ENCODE peak calls at places on chromosomes 5 and 9, in seven cellular contexts. J is breast epithelium, I is fibroblast of mammary gland, S is right atrium auricular region, C is transverse colon, N is body of pancreas, L is endothelial cell of umbilical vein. M is an unnamed sample.
A peak's percentile ranks its signal among the peaks of the same experiment; 100 is the strongest.

GRCh38 chr5:59107692-59108091 is 524.8 kb downstream of the RAB3C start:
- DNase-seq in J (no peak), C (no peak), L (no peak), N (no peak), I (peak; percentile 60), S (no peak), M (no peak)

GRCh38 chr9:120032639-120033038 is 547.3 kb downstream of the CDK5RAP2 start:
- DNase-seq in I (peak; percentile 8), S (no peak), J (no peak), L (no peak), N (no peak), C (no peak), M (no peak)

GRCh38 chr5:36777105-36777757 is 99.3 kb upstream of the NIPBL start:
- DNase-seq in L (peak; percentile 50), S (no peak), N (peak; percentile 37), C (peak; percentile 19), I (peak; percentile 35), J (no peak), M (peak; percentile 25)

GRCh38 chr9:127904518-127904887 is 5.1 kb upstream of the ST6GALNAC6 start:
- DNase-seq in L (peak; percentile 52), N (peak; percentile 49), I (no peak), C (no peak), S (no peak), J (no peak), M (peak; percentile 64)

GRCh38 chr9:94212091-94212490 is 47.0 kb upstream of the ZNF169 start:
- DNase-seq in J (no peak), I (no peak), L (no peak), C (no peak), N (no peak), S (no peak), M (no peak)

GRCh38 chr5:14669975-14670374 is 5.5 kb downstream of the OTULIN start:
- DNase-seq in S (no peak), L (no peak), N (no peak), I (peak; percentile 48), C (no peak), J (no peak), M (no peak)

GRCh38 chr9:135103001-135103446 is 15.6 kb downstream of the OLFM1 start:
- DNase-seq in I (no peak), L (no peak), N (no peak), C (no peak), S (no peak), J (no peak), M (no peak)

GRCh38 chr5:68267044-68267443 is 51.5 kb downstream of the PIK3R1 start:
- DNase-seq in S (no peak), N (no peak), J (no peak), I (no peak), L (no peak), C (no peak), M (no peak)

GRCh38 chr5:72474117-72474915 is 32.9 kb downstream of the ZNF366 start:
- DNase-seq in I (no peak), J (no peak), L (peak; percentile 13), N (no peak), S (no peak), C (no peak), M (no peak)

GRCh38 chr9:129887210-129888084 is 52.2 kb downstream of the USP20 start:
- DNase-seq in C (peak; percentile 45), I (peak; percentile 54), J (no peak), L (peak; percentile 23), S (no peak), N (no peak), M (no peak)

GRCh38 chr5:170849374-170849773 is 12.4 kb upstream of the RANBP17 start:
- DNase-seq in S (no peak), N (no peak), C (no peak), J (no peak), L (no peak), I (no peak), M (no peak)

GRCh38 chr5:126000533-126000932 is 422.7 kb upstream of the GRAMD2B start:
- DNase-seq in I (peak; percentile 38), J (no peak), S (no peak), C (no peak), L (no peak), N (no peak), M (no peak)

GRCh38 chr5:133944263-133945230 is 23.9 kb downstream of the C5orf15 start:
- DNase-seq in I (peak; percentile 57), L (peak; percentile 53), N (peak; percentile 72), J (no peak), C (peak; percentile 41), S (no peak), M (peak; percentile 35)

GRCh38 chr5:130871346-130872086 is 293.5 kb downstream of the HINT1 start:
- DNase-seq in I (peak; percentile 73), L (peak; percentile 36), N (peak; percentile 28), J (no peak), S (no peak), C (peak; percentile 21), M (peak; percentile 49)

GRCh38 chr9:113349434-113350337 is at the start of gene BSPRY:
- DNase-seq in I (no peak), C (peak; percentile 68), J (no peak), S (no peak), N (peak; percentile 67), L (no peak), M (peak; percentile 63)

GRCh38 chr5:1519631-1520141 is 4.1 kb downstream of the LPCAT1 start:
- DNase-seq in S (peak; percentile 38), I (no peak), J (peak; percentile 22), C (peak; percentile 4), L (no peak), N (peak; percentile 9), M (peak; percentile 12)

GRCh38 chr9:128201441-128202369 is 1.5 kb upstream of the DNM1 start:
- DNase-seq in J (no peak), S (no peak), C (no peak), N (no peak), I (peak; percentile 77), L (no peak), M (no peak)

GRCh38 chr5:78213799-78214198 is 80.7 kb downstream of the AP3B1 start:
- DNase-seq in J (no peak), I (no peak), S (no peak), N (no peak), L (no peak), C (no peak), M (no peak)

GRCh38 chr5:37615184-37615583 is 224.7 kb downstream of the GDNF start:
- DNase-seq in J (no peak), C (no peak), S (no peak), N (no peak), I (peak; percentile 96), L (peak; percentile 48), M (no peak)

GRCh38 chr5:142013734-142014495 is 1.1 kb upstream of the GNPDA1 start:
- DNase-seq in I (peak; percentile 93), C (peak; percentile 45), S (peak; percentile 82), J (no peak), N (peak; percentile 32), L (peak; percentile 62), M (peak; percentile 33)

GRCh38 chr5:157800109-157800508 is 56.6 kb downstream of the LSM11 start:
- DNase-seq in J (no peak), I (no peak), N (no peak), C (no peak), S (no peak), L (no peak), M (no peak)
- H3K4me3 ChIP-seq in J (no peak overlapping the region), I (no peak overlapping the region), N (no peak overlapping the region), C (no peak overlapping the region), S (no peak overlapping the region), L (no peak overlapping the region), M (no peak overlapping the region)

GRCh38 chr9:16191691-16192402 is 639.0 kb downstream of the CCDC171 start:
- DNase-seq in C (peak; percentile 78), J (peak; percentile 59), N (peak; percentile 57), I (peak; percentile 87), S (peak; percentile 85), L (peak; percentile 60), M (peak; percentile 78)
- TF ChIP-seq CTCF in C (peak; percentile 74), J (no peak), N (peak; percentile 52), I (peak; percentile 81), S (peak; percentile 86), L (peak; percentile 95), M (peak; percentile 77)

GRCh38 chr5:150409638-150410523 is 2.8 kb downstream of the CD74 start:
- DNase-seq in L (peak; percentile 93), N (peak; percentile 73), I (peak; percentile 87), J (peak; percentile 64), C (peak; percentile 84), S (peak; percentile 85), M (peak; percentile 87)
- H3K4me3 ChIP-seq in L (no peak overlapping the region), N (no peak overlapping the region), I (no peak overlapping the region), J (peak overlapping the region; percentile 60), C (no peak overlapping the region), S (peak overlapping the region; percentile 12), M (peak overlapping the region; percentile 46)

DNA sequence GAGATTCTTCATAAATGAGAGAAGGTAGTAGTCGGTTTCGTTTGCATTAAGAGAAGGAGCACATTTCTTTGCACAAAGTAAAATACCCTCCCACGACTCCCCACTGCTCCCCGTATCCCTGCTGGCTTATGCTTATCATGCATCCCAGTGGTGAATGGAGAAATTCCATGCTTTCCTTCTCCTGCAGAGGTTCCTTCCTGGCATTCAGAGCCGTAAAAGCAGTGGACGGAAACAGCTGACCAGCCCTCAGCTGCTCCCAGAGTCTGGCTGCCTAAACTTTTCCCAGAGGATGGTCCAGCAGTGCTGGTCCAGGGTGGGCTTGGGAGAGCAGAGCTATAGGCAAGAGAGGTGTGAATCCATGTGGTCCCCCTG is 93.1 kb downstream of the C9orf152 start:
- DNase-seq in J (no peak), S (no peak), I (peak; percentile 41), C (no peak), L (peak; percentile 94), N (no peak), M (no peak)
- TF ChIP-seq CTCF in J (no peak), S (no peak), I (no peak), C (no peak), L (peak; percentile 14), N (no peak), M (no peak)

GRCh38 chr5:135944967-135945560 is 9.7 kb downstream of the LECT2 start:
- DNase-seq in I (peak; percentile 90), N (peak; percentile 56), S (peak; percentile 63), C (peak; percentile 45), L (peak; percentile 71), J (no peak), M (peak; percentile 69)

GRCh38 chr5:135944564-135944963 is 10.2 kb downstream of the LECT2 start:
- DNase-seq in N (no peak), L (no peak), C (no peak), S (no peak), J (no peak), I (no peak), M (no peak)
- H3K4me3 ChIP-seq in N (no peak overlapping the region), L (no peak overlapping the region), C (no peak overlapping the region), S (no peak overlapping the region), J (no peak overlapping the region), I (no peak overlapping the region), M (no peak overlapping the region)

GRCh38 chr5:138640855-138641254 is 65.7 kb upstream of the HSPA9 start:
- DNase-seq in S (no peak), N (no peak), I (no peak), L (no peak), C (no peak), J (no peak), M (no peak)

GRCh38 chr5:138640138-138640537 is 64.9 kb upstream of the HSPA9 start:
- DNase-seq in J (no peak), S (no peak), C (no peak), I (no peak), L (no peak), N (no peak), M (no peak)

GRCh38 chr5:138641547-138642298 is 66.5 kb upstream of the HSPA9 start:
- DNase-seq in C (peak; percentile 73), J (peak; percentile 77), S (peak; percentile 63), I (peak; percentile 71), L (peak; percentile 64), N (peak; percentile 71), M (peak; percentile 74)

GRCh38 chr5:138645778-138646575 is 70.8 kb upstream of the HSPA9 start:
- DNase-seq in N (no peak), S (no peak), I (peak; percentile 10), L (no peak), J (no peak), C (no peak), M (no peak)

GRCh38 chr5:138643040-138643791 is 68.0 kb upstream of the HSPA9 start:
- DNase-seq in J (no peak), S (no peak), I (no peak), L (no peak), N (no peak), C (no peak), M (no peak)
- TF ChIP-seq CTCF in J (no peak), S (no peak), I (no peak), L (no peak), N (no peak), C (no peak), M (no peak)